ENCODE peak calls at places on chromosomes 7 and 10, in eight cellular contexts. One of them, this sample, is unnamed.

GRCh38 chr10:113045155-113046055 is 95.4 kb downstream of the TCF7L2 start:
- DNase-seq in sigmoid colon: peak
- DNase-seq in ascending aorta: no peak
- DNase-seq in DND-41: no peak
- DNase-seq in ovary: no peak
- DNase-seq in hepatocyte: no peak
- DNase-seq in cardiac muscle cell: peak
- DNase-seq in body of pancreas: no peak
- DNase-seq in this sample: no peak

GRCh38 chr10:43043342-43043772 is 33.5 kb upstream of the RET start:
- DNase-seq in sigmoid colon: peak
- DNase-seq in ascending aorta: peak
- DNase-seq in DND-41: no peak
- DNase-seq in ovary: peak
- DNase-seq in hepatocyte: no peak
- DNase-seq in cardiac muscle cell: no peak
- DNase-seq in body of pancreas: no peak
- DNase-seq in this sample: no peak

GRCh38 chr7:333399-333776 is 43.4 kb downstream of the FOXL3 start:
- DNase-seq in sigmoid colon: peak
- DNase-seq in ascending aorta: no peak
- DNase-seq in DND-41: no peak
- DNase-seq in ovary: no peak
- DNase-seq in hepatocyte: peak
- DNase-seq in cardiac muscle cell: peak
- DNase-seq in body of pancreas: peak
- DNase-seq in this sample: no peak

GRCh38 chr10:80894797-80895467 is 357.2 kb downstream of the SH2D4B start:
- DNase-seq in sigmoid colon: no peak
- DNase-seq in ascending aorta: no peak
- DNase-seq in DND-41: no peak
- DNase-seq in ovary: no peak
- DNase-seq in hepatocyte: no peak
- DNase-seq in cardiac muscle cell: no peak
- DNase-seq in body of pancreas: no peak
- DNase-seq in this sample: no peak

GRCh38 chr10:16597656-16598055 is 76.0 kb upstream of the C1QL3 start:
- DNase-seq in sigmoid colon: no peak
- DNase-seq in ascending aorta: no peak
- DNase-seq in DND-41: no peak
- DNase-seq in ovary: no peak
- DNase-seq in hepatocyte: no peak
- DNase-seq in cardiac muscle cell: peak
- DNase-seq in body of pancreas: no peak
- DNase-seq in this sample: no peak

GRCh38 chr7:1127001-1127400 is 33.0 kb downstream of the ZFAND2A start:
- DNase-seq in sigmoid colon: no peak
- DNase-seq in ascending aorta: no peak
- DNase-seq in DND-41: no peak
- DNase-seq in ovary: no peak
- DNase-seq in hepatocyte: no peak
- DNase-seq in cardiac muscle cell: no peak
- DNase-seq in body of pancreas: no peak
- DNase-seq in this sample: no peak

GRCh38 chr7:73967832-73968295 is 60.1 kb upstream of the ELN start:
- DNase-seq in sigmoid colon: no peak
- DNase-seq in ascending aorta: peak
- DNase-seq in DND-41: no peak
- DNase-seq in ovary: no peak
- DNase-seq in hepatocyte: no peak
- DNase-seq in cardiac muscle cell: no peak
- DNase-seq in body of pancreas: no peak
- DNase-seq in this sample: no peak

GRCh38 chr7:129607471-129608120 is 3.9 kb upstream of the NRF1 start:
- DNase-seq in sigmoid colon: no peak
- DNase-seq in ascending aorta: no peak
- DNase-seq in DND-41: peak
- DNase-seq in ovary: no peak
- DNase-seq in hepatocyte: peak
- DNase-seq in cardiac muscle cell: peak
- DNase-seq in body of pancreas: peak
- DNase-seq in this sample: no peak

GRCh38 chr7:105691692-105692564 is 110.6 kb upstream of the EFCAB10 start:
- DNase-seq in sigmoid colon: peak
- DNase-seq in ascending aorta: peak
- DNase-seq in DND-41: peak
- DNase-seq in ovary: peak
- DNase-seq in hepatocyte: peak
- DNase-seq in cardiac muscle cell: peak
- DNase-seq in body of pancreas: peak
- DNase-seq in this sample: peak

GRCh38 chr7:70506463-70506862 is 625.5 kb upstream of the GALNT17 start:
- DNase-seq in sigmoid colon: no peak
- DNase-seq in ascending aorta: no peak
- DNase-seq in DND-41: no peak
- DNase-seq in ovary: no peak
- DNase-seq in hepatocyte: peak
- DNase-seq in cardiac muscle cell: peak
- DNase-seq in body of pancreas: no peak
- DNase-seq in this sample: no peak

GRCh38 chr10:77909755-77910375 is 16.7 kb downstream of the DLG5 start:
- DNase-seq in sigmoid colon: no peak
- DNase-seq in ascending aorta: peak
- DNase-seq in DND-41: no peak
- DNase-seq in ovary: no peak
- DNase-seq in hepatocyte: peak
- DNase-seq in cardiac muscle cell: peak
- DNase-seq in body of pancreas: peak
- DNase-seq in this sample: no peak

GRCh38 chr7:6252748-6253147 is 19.7 kb downstream of the CYTH3 start:
- DNase-seq in sigmoid colon: no peak
- DNase-seq in ascending aorta: no peak
- DNase-seq in DND-41: no peak
- DNase-seq in ovary: no peak
- DNase-seq in hepatocyte: no peak
- DNase-seq in cardiac muscle cell: peak
- DNase-seq in body of pancreas: no peak
- DNase-seq in this sample: no peak

GRCh38 chr7:79301419-79301818 is 152.0 kb downstream of the MAGI2 start:
- DNase-seq in sigmoid colon: no peak
- DNase-seq in ascending aorta: no peak
- DNase-seq in DND-41: no peak
- DNase-seq in ovary: no peak
- DNase-seq in hepatocyte: no peak
- DNase-seq in cardiac muscle cell: no peak
- DNase-seq in body of pancreas: no peak
- DNase-seq in this sample: no peak

GRCh38 chr10:113679463-113680171 is at the start of gene CASP7:
- DNase-seq in sigmoid colon: peak
- DNase-seq in ascending aorta: peak
- DNase-seq in DND-41: peak
- DNase-seq in ovary: peak
- DNase-seq in hepatocyte: peak
- DNase-seq in cardiac muscle cell: peak
- DNase-seq in body of pancreas: peak
- DNase-seq in this sample: peak

GRCh38 chr10:89516149-89516832 is 19.1 kb downstream of the SLC16A12 start:
- DNase-seq in sigmoid colon: peak
- DNase-seq in ascending aorta: peak
- DNase-seq in DND-41: no peak
- DNase-seq in ovary: peak
- DNase-seq in hepatocyte: peak
- DNase-seq in cardiac muscle cell: peak
- DNase-seq in body of pancreas: peak
- DNase-seq in this sample: no peak

GRCh38 chr10:74103560-74104248 is 46.9 kb downstream of the AP3M1 start:
- DNase-seq in sigmoid colon: no peak
- DNase-seq in ascending aorta: no peak
- DNase-seq in DND-41: no peak
- DNase-seq in ovary: no peak
- DNase-seq in hepatocyte: peak
- DNase-seq in cardiac muscle cell: peak
- DNase-seq in body of pancreas: no peak
- DNase-seq in this sample: no peak

GRCh38 chr10:94008526-94008925 is 14.8 kb downstream of the PLCE1 start:
- DNase-seq in sigmoid colon: no peak
- DNase-seq in ascending aorta: no peak
- DNase-seq in DND-41: no peak
- DNase-seq in ovary: no peak
- DNase-seq in hepatocyte: no peak
- DNase-seq in cardiac muscle cell: no peak
- DNase-seq in body of pancreas: no peak
- DNase-seq in this sample: no peak

GRCh38 chr7:17898111-17898510 is 42.2 kb downstream of the SNX13 start:
- DNase-seq in sigmoid colon: no peak
- DNase-seq in ascending aorta: no peak
- DNase-seq in DND-41: no peak
- DNase-seq in ovary: no peak
- DNase-seq in hepatocyte: no peak
- DNase-seq in cardiac muscle cell: no peak
- DNase-seq in body of pancreas: no peak
- DNase-seq in this sample: no peak
- H3K27ac ChIP-seq in sigmoid colon: no peak
- H3K27ac ChIP-seq in ascending aorta: no peak
- H3K27ac ChIP-seq in DND-41: no peak
- H3K27ac ChIP-seq in ovary: no peak
- H3K27ac ChIP-seq in hepatocyte: no peak
- H3K27ac ChIP-seq in cardiac muscle cell: no peak
- H3K27ac ChIP-seq in body of pancreas: no peak
- H3K27ac ChIP-seq in this sample: no peak

DNA sequence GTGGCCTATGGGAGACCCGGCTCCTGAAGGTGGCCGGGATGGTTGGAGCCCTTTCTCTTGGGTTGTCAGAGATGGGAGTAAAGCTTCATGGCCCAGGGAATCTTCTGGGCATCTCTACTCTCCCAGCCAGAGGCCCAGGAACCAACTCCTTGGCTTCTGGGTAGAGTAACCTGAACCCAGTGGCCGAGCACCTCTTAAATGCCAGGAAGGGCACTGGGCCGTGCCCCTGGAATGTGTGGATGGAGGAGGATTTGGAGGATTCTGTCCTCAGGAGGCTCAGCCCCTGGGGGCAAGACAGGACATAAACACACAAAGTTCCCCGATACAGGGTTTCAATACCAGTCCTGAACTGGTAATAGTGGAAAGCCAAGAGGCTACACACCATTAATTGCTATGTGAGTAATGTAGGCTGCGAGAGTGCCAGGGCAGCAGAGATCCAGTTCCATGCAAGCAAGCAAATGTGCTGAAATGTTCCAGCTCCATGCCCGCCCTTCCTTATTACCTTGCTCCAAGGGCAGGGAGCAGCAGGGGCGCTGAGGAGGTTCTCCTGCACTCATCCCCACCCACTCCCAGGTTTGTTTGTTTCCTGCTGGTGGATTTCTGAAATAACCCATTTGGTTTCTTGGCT is 1.2 kb downstream of the PALD1 start:
- DNase-seq in sigmoid colon: no peak
- DNase-seq in ascending aorta: no peak
- DNase-seq in DND-41: no peak
- DNase-seq in ovary: no peak
- DNase-seq in hepatocyte: no peak
- DNase-seq in cardiac muscle cell: no peak
- DNase-seq in body of pancreas: no peak
- DNase-seq in this sample: no peak
- H3K27ac ChIP-seq in sigmoid colon: peak
- H3K27ac ChIP-seq in ascending aorta: peak
- H3K27ac ChIP-seq in DND-41: peak
- H3K27ac ChIP-seq in ovary: no peak
- H3K27ac ChIP-seq in hepatocyte: no peak
- H3K27ac ChIP-seq in cardiac muscle cell: no peak
- H3K27ac ChIP-seq in body of pancreas: peak
- H3K27ac ChIP-seq in this sample: no peak

GRCh38 chr10:47063858-47064257 is 152.6 kb downstream of the PTPN20 start:
- DNase-seq in sigmoid colon: no peak
- DNase-seq in ascending aorta: peak
- DNase-seq in DND-41: no peak
- DNase-seq in ovary: no peak
- DNase-seq in hepatocyte: no peak
- DNase-seq in cardiac muscle cell: no peak
- DNase-seq in body of pancreas: no peak
- DNase-seq in this sample: no peak
- H3K27ac ChIP-seq in sigmoid colon: no peak
- H3K27ac ChIP-seq in ascending aorta: no peak
- H3K27ac ChIP-seq in DND-41: no peak
- H3K27ac ChIP-seq in ovary: no peak
- H3K27ac ChIP-seq in hepatocyte: no peak
- H3K27ac ChIP-seq in cardiac muscle cell: no peak
- H3K27ac ChIP-seq in body of pancreas: no peak
- H3K27ac ChIP-seq in this sample: no peak

GRCh38 chr10:104333728-104334373 is 4.4 kb downstream of the ITPRIP start:
- DNase-seq in sigmoid colon: peak
- DNase-seq in ascending aorta: peak
- DNase-seq in DND-41: no peak
- DNase-seq in ovary: no peak
- DNase-seq in hepatocyte: no peak
- DNase-seq in cardiac muscle cell: no peak
- DNase-seq in body of pancreas: no peak
- DNase-seq in this sample: no peak

GRCh38 chr10:104332243-104333036 is 5.8 kb downstream of the ITPRIP start:
- DNase-seq in sigmoid colon: peak
- DNase-seq in ascending aorta: peak
- DNase-seq in DND-41: no peak
- DNase-seq in ovary: no peak
- DNase-seq in hepatocyte: no peak
- DNase-seq in cardiac muscle cell: peak
- DNase-seq in body of pancreas: no peak
- DNase-seq in this sample: no peak

GRCh38 chr10:104331208-104331838 is 6.9 kb downstream of the ITPRIP start:
- DNase-seq in sigmoid colon: peak
- DNase-seq in ascending aorta: peak
- DNase-seq in DND-41: no peak
- DNase-seq in ovary: no peak
- DNase-seq in hepatocyte: peak
- DNase-seq in cardiac muscle cell: peak
- DNase-seq in body of pancreas: no peak
- DNase-seq in this sample: no peak

GRCh38 chr10:104334561-104334960 is 3.7 kb downstream of the ITPRIP start:
- DNase-seq in sigmoid colon: peak
- DNase-seq in ascending aorta: no peak
- DNase-seq in DND-41: no peak
- DNase-seq in ovary: no peak
- DNase-seq in hepatocyte: no peak
- DNase-seq in cardiac muscle cell: no peak
- DNase-seq in body of pancreas: no peak
- DNase-seq in this sample: no peak

DNA sequence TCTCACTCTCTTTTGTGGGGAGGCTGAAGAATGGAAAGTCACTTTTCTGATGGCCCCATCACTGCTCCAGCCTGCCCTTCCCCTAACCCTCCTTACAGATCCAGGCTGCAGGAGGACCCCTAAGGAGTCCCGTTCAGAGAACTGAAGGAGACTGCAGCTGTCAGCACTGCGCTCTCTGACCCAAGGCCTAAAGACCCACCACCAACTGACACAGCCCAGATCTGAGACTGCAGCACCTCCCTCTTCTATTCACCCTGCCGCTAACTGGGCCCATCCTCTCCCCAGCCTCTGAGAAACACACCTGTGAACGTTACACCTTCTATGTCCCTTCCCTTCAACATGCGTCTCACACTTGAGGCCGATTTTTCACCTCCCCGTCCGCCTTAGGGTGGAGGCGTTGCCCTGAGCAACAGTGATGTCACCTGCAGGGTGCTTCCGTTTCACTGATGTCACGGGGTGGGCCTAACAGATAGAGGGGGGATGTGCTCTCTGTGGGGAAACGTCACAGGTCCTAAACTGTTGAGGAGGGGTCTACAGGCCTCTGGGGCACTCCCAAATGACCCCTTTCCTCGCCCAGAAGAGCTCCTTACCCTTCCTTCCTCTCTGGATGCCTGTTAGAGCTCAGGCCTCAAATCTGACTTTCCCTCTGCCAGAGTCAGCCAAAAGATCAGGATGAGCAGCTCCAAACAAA is 5.1 kb downstream of the ITPRIP start:
- DNase-seq in sigmoid colon: peak
- DNase-seq in ascending aorta: peak
- DNase-seq in DND-41: no peak
- DNase-seq in ovary: no peak
- DNase-seq in hepatocyte: no peak
- DNase-seq in cardiac muscle cell: peak
- DNase-seq in body of pancreas: no peak
- DNase-seq in this sample: peak
- H3K27ac ChIP-seq in sigmoid colon: peak
- H3K27ac ChIP-seq in ascending aorta: peak
- H3K27ac ChIP-seq in DND-41: no peak
- H3K27ac ChIP-seq in ovary: no peak
- H3K27ac ChIP-seq in hepatocyte: no peak
- H3K27ac ChIP-seq in cardiac muscle cell: peak
- H3K27ac ChIP-seq in body of pancreas: no peak
- H3K27ac ChIP-seq in this sample: peak

This sample was measured in naive thymus-derived CD4-positive, alpha-beta T cell.